ENCODE peak calls at places on chromosome 9, in five cellular contexts. One of them, this sample, is unnamed.

GRCh38 chr9:105608685-105609598 is 51.0 kb downstream of the FKTN start:
- DNase-seq in fibroblast of mammary gland: peak
- DNase-seq in NCI-H1092: peak
- DNase-seq in GM10248: peak
- DNase-seq in hypothalamus: no peak
- DNase-seq in this sample: peak

GRCh38 chr9:113526841-113527240 is 63.3 kb downstream of the RGS3 start:
- DNase-seq in GM10248: no peak
- DNase-seq in fibroblast of mammary gland: no peak
- DNase-seq in NCI-H1092: no peak
- DNase-seq in hypothalamus: no peak
- DNase-seq in this sample: no peak

GRCh38 chr9:84542554-84542953 is 127.0 kb upstream of the NTRK2 start:
- DNase-seq in hypothalamus: no peak
- DNase-seq in NCI-H1092: no peak
- DNase-seq in fibroblast of mammary gland: no peak
- DNase-seq in GM10248: no peak
- DNase-seq in this sample: no peak

GRCh38 chr9:77433675-77434445 is 214.3 kb downstream of the GNA14 start:
- DNase-seq in GM10248: peak
- DNase-seq in fibroblast of mammary gland: peak
- DNase-seq in NCI-H1092: peak
- DNase-seq in hypothalamus: peak
- DNase-seq in this sample: peak

GRCh38 chr9:9778293-9778692 is 834.5 kb downstream of the PTPRD start:
- DNase-seq in NCI-H1092: no peak
- DNase-seq in hypothalamus: no peak
- DNase-seq in fibroblast of mammary gland: no peak
- DNase-seq in GM10248: no peak
- DNase-seq in this sample: no peak

GRCh38 chr9:88219601-88220000 is 81.3 kb upstream of the SPATA31C2 start:
- DNase-seq in fibroblast of mammary gland: peak
- DNase-seq in NCI-H1092: no peak
- DNase-seq in GM10248: no peak
- DNase-seq in hypothalamus: no peak
- DNase-seq in this sample: no peak

GRCh38 chr9:104074876-104075275 is 19.2 kb upstream of the SMC2 start:
- DNase-seq in hypothalamus: no peak
- DNase-seq in fibroblast of mammary gland: peak
- DNase-seq in NCI-H1092: no peak
- DNase-seq in GM10248: no peak
- DNase-seq in this sample: no peak

GRCh38 chr9:129761901-129762359 is 9.1 kb upstream of the PTGES start:
- DNase-seq in GM10248: no peak
- DNase-seq in hypothalamus: no peak
- DNase-seq in NCI-H1092: no peak
- DNase-seq in fibroblast of mammary gland: peak
- DNase-seq in this sample: peak

GRCh38 chr9:125745682-125746016 is 1.5 kb upstream of the PBX3 start:
- DNase-seq in hypothalamus: no peak
- DNase-seq in NCI-H1092: no peak
- DNase-seq in fibroblast of mammary gland: no peak
- DNase-seq in GM10248: no peak
- DNase-seq in this sample: no peak

GRCh38 chr9:95494416-95495371 is 22.1 kb downstream of the PTCH1 start:
- DNase-seq in fibroblast of mammary gland: no peak
- DNase-seq in NCI-H1092: peak
- DNase-seq in hypothalamus: peak
- DNase-seq in GM10248: peak
- DNase-seq in this sample: peak

GRCh38 chr9:71876829-71877228 is 34.2 kb downstream of the ABHD17B start:
- DNase-seq in hypothalamus: no peak
- DNase-seq in fibroblast of mammary gland: no peak
- DNase-seq in GM10248: no peak
- DNase-seq in NCI-H1092: no peak
- DNase-seq in this sample: no peak

GRCh38 chr9:82168585-82168984 is 180.0 kb downstream of the SPATA31D1 start:
- DNase-seq in hypothalamus: no peak
- DNase-seq in NCI-H1092: no peak
- DNase-seq in GM10248: no peak
- DNase-seq in fibroblast of mammary gland: peak
- DNase-seq in this sample: peak

GRCh38 chr9:71762900-71763653 is 5.2 kb downstream of the CEMIP2 start:
- DNase-seq in GM10248: no peak
- DNase-seq in fibroblast of mammary gland: peak
- DNase-seq in NCI-H1092: no peak
- DNase-seq in hypothalamus: no peak
- DNase-seq in this sample: peak

GRCh38 chr9:87882627-87883026 is at the start of gene SPATA31E1:
- DNase-seq in NCI-H1092: no peak
- DNase-seq in hypothalamus: no peak
- DNase-seq in GM10248: no peak
- DNase-seq in fibroblast of mammary gland: peak
- DNase-seq in this sample: no peak

GRCh38 chr9:15416880-15417279 is 5.8 kb upstream of the SNAPC3 start:
- DNase-seq in NCI-H1092: peak
- DNase-seq in GM10248: peak
- DNase-seq in hypothalamus: no peak
- DNase-seq in fibroblast of mammary gland: peak
- DNase-seq in this sample: peak

GRCh38 chr9:24936117-24936516 is 390.4 kb upstream of the IZUMO3 start:
- DNase-seq in NCI-H1092: no peak
- DNase-seq in hypothalamus: no peak
- DNase-seq in fibroblast of mammary gland: no peak
- DNase-seq in GM10248: no peak
- DNase-seq in this sample: no peak

GRCh38 chr9:18982246-18982589 is 50.8 kb downstream of the SAXO1 start:
- DNase-seq in fibroblast of mammary gland: no peak
- DNase-seq in hypothalamus: no peak
- DNase-seq in NCI-H1092: no peak
- DNase-seq in GM10248: no peak
- DNase-seq in this sample: no peak

GRCh38 chr9:89853931-89854330 is 249.1 kb downstream of the GADD45G start:
- DNase-seq in hypothalamus: no peak
- DNase-seq in GM10248: no peak
- DNase-seq in NCI-H1092: no peak
- DNase-seq in fibroblast of mammary gland: no peak
- DNase-seq in this sample: no peak

GRCh38 chr9:129225815-129226214 is 47.8 kb upstream of the IER5L start:
- DNase-seq in hypothalamus: no peak
- DNase-seq in GM10248: no peak
- DNase-seq in NCI-H1092: no peak
- DNase-seq in fibroblast of mammary gland: peak
- DNase-seq in this sample: no peak

GRCh38 chr9:98231770-98232478 is 23.5 kb downstream of the TBC1D2 start:
- DNase-seq in hypothalamus: no peak
- DNase-seq in NCI-H1092: no peak
- DNase-seq in GM10248: no peak
- DNase-seq in fibroblast of mammary gland: peak
- DNase-seq in this sample: peak

GRCh38 chr9:35490910-35491465 is 1.1 kb downstream of the RUSC2 start:
- DNase-seq in fibroblast of mammary gland: peak
- DNase-seq in GM10248: no peak
- DNase-seq in hypothalamus: no peak
- DNase-seq in NCI-H1092: no peak
- DNase-seq in this sample: no peak

GRCh38 chr9:128577206-128577605 is 24.8 kb downstream of the SPTAN1 start:
- DNase-seq in GM10248: no peak
- DNase-seq in hypothalamus: no peak
- DNase-seq in NCI-H1092: no peak
- DNase-seq in fibroblast of mammary gland: no peak
- DNase-seq in this sample: no peak

GRCh38 chr9:134982311-134982710 is 64.6 kb upstream of the FCN1 start:
- DNase-seq in GM10248: no peak
- DNase-seq in hypothalamus: no peak
- DNase-seq in NCI-H1092: no peak
- DNase-seq in fibroblast of mammary gland: no peak
- DNase-seq in this sample: no peak

GRCh38 chr9:87333802-87334201 is 163.9 kb upstream of the DAPK1 start:
- DNase-seq in GM10248: no peak
- DNase-seq in hypothalamus: no peak
- DNase-seq in NCI-H1092: no peak
- DNase-seq in fibroblast of mammary gland: no peak
- DNase-seq in this sample: no peak

GRCh38 chr9:278651-279050 is 64.0 kb downstream of the DOCK8 start:
- DNase-seq in NCI-H1092: no peak
- DNase-seq in hypothalamus: no peak
- DNase-seq in GM10248: peak
- DNase-seq in fibroblast of mammary gland: no peak
- DNase-seq in this sample: no peak